ENCODE peak calls at places on chromosomes 5 and 9, in five cellular contexts. O, M, G, H and E are unnamed samples.
A peak's percentile ranks its signal among the peaks of the same experiment; 100 is the strongest.

GRCh38 chr9:112586600-112587155 is 100.1 kb downstream of the KIAA1958 start:
- DNase-seq in O (no peak), M (no peak), G (no peak), H (no peak), E (no peak)

GRCh38 chr5:91072891-91073290 is 310.2 kb downstream of the ARRDC3 start:
- DNase-seq in O (no peak), M (no peak), G (no peak), H (no peak), E (no peak)

GRCh38 chr5:83348281-83348780 is 123.2 kb upstream of the VCAN start:
- DNase-seq in O (no peak), M (no peak), G (peak; percentile 9), H (no peak), E (no peak)

GRCh38 chr5:61498121-61498520 is 166.1 kb downstream of the ZSWIM6 start:
- DNase-seq in O (no peak), M (no peak), G (no peak), H (no peak), E (no peak)

GRCh38 chr5:181163487-181164075 is 16.2 kb downstream of the OR2V2 start:
- DNase-seq in O (no peak), M (no peak), G (no peak), H (no peak), E (no peak)

GRCh38 chr5:18281947-18282557 is 647.8 kb downstream of the TAF11L14 start:
- DNase-seq in O (no peak), M (no peak), G (no peak), H (no peak), E (no peak)

GRCh38 chr9:38359689-38360385 is 32.7 kb upstream of the ALDH1B1 start:
- DNase-seq in O (no peak), M (no peak), G (no peak), H (no peak), E (no peak)

GRCh38 chr9:36625006-36625600 is 52.4 kb downstream of the MELK start:
- DNase-seq in O (no peak), M (no peak), G (no peak), H (peak; percentile 41), E (no peak)

GRCh38 chr9:109447329-109448076 is 50.6 kb downstream of the PTPN3 start:
- DNase-seq in O (no peak), M (no peak), G (no peak), H (no peak), E (no peak)

GRCh38 chr5:1101991-1102713 is 9.7 kb downstream of the SLC12A7 start:
- DNase-seq in O (no peak), M (peak; percentile 79), G (no peak), H (no peak), E (peak; percentile 93)

GRCh38 chr9:136764301-136764891 is at the start of gene LCN15:
- DNase-seq in O (no peak), M (no peak), G (no peak), H (no peak), E (no peak)

GRCh38 chr5:5979761-5980570 is 398.4 kb downstream of the MED10 start:
- DNase-seq in O (no peak), M (no peak), G (no peak), H (no peak), E (no peak)

GRCh38 chr5:162573758-162574157 is 506.2 kb downstream of the GABRG2 start:
- DNase-seq in O (no peak), M (no peak), G (no peak), H (no peak), E (no peak)

DNA sequence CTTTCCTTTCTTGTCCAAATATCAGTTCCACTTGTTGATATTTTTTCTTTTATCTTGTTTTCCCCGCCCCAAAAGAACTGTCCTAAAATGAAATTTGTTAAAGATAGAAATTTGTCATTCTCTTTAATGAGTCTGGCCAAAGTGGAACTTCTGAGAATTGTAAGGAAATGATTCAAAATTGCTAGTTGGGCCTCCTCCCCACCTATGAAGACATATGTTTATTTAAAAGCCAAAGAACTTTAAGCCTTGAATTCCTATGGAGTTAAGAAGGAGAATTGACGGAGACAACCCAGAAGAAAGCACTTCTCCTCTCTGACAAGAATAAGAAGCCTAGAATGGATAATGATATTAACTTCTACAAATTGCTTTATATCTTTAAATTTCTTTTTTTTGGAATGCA is 59.1 kb upstream of the ALDH1A1 start:
- DNase-seq in O (no peak), M (no peak), G (no peak), H (no peak), E (no peak)
- H3K4me3 ChIP-seq in O (no peak overlapping the region), M (no peak overlapping the region), G (no peak overlapping the region), H (no peak overlapping the region), E (no peak overlapping the region)

GRCh38 chr9:100101608-100102007 is 2.6 kb downstream of the INVS start:
- DNase-seq in O (no peak), M (no peak), G (no peak), H (no peak), E (no peak)

GRCh38 chr9:100106616-100107015 is 7.6 kb downstream of the INVS start:
- DNase-seq in O (no peak), M (no peak), G (no peak), H (no peak), E (no peak)

GRCh38 chr9:100100268-100100667 is 1.2 kb downstream of the INVS start:
- DNase-seq in O (no peak), M (no peak), G (no peak), H (no peak), E (no peak)

GRCh38 chr9:100105861-100106260 is 6.8 kb downstream of the INVS start:
- DNase-seq in O (no peak), M (no peak), G (no peak), H (no peak), E (no peak)

GRCh38 chr9:100104314-100104713 is 5.3 kb downstream of the INVS start:
- DNase-seq in O (no peak), M (no peak), G (no peak), H (no peak), E (no peak)
- H3K27ac ChIP-seq in O (no peak overlapping the region), M (no peak overlapping the region), G (no peak overlapping the region), H (no peak overlapping the region), E (no peak overlapping the region)

GRCh38 chr9:122463828-122464632 is 13.7 kb downstream of the OR1J1 start:
- DNase-seq in O (no peak), M (no peak), G (peak; percentile 47), H (no peak), E (peak; percentile 89)
- H3K4me3 ChIP-seq in O (peak overlapping the region; percentile 53), M (peak overlapping the region; percentile 57), G (no peak overlapping the region), H (peak overlapping the region; percentile 37), E (no peak overlapping the region)

GRCh38 chr9:133916159-133916541 is 76.0 kb downstream of the VAV2 start:
- DNase-seq in O (no peak), M (no peak), G (no peak), H (no peak), E (no peak)

GRCh38 chr9:133914483-133915342 is 77.4 kb downstream of the VAV2 start:
- DNase-seq in O (no peak), M (peak; percentile 63), G (no peak), H (no peak), E (no peak)

GRCh38 chr9:133913571-133914369 is 78.4 kb downstream of the VAV2 start:
- DNase-seq in O (no peak), M (no peak), G (no peak), H (no peak), E (no peak)

GRCh38 chr9:133917407-133917806 is 74.7 kb downstream of the VAV2 start:
- DNase-seq in O (no peak), M (no peak), G (no peak), H (no peak), E (no peak)

DNA sequence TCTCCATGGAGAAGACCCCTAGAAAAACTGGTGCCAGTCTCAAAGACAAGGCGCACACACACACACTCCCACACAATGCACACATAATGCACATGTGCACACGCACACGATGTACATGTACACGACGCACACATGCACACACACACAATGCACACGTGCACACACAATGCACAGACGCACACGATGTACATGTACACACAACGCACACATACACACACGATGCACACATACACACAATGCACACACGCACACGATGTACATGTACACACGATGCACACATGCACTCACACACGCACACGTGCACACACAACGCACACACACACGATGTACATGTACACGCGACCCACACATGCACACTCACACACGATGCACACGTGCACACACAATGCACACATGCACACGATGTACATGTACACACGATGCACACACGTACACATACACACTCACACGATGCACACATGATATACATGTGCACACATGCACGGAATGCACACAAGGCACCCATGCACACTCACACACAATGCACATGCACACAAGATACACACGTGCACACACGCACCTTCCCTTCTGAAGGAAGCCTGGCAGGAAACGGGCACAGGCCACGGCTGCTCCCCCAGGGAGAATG is 76.5 kb downstream of the VAV2 start:
- DNase-seq in O (no peak), M (no peak), G (no peak), H (no peak), E (no peak)
- H3K27ac ChIP-seq in O (no peak overlapping the region), M (peak overlapping the region; percentile 67), G (no peak overlapping the region), H (no peak overlapping the region), E (no peak overlapping the region)

GRCh38 chr5:177349762-177350161 is 1.7 kb downstream of the LMAN2 start:
- DNase-seq in O (no peak), M (peak; percentile 2), G (no peak), H (no peak), E (no peak)
- H3K4me3 ChIP-seq in O (no peak overlapping the region), M (no peak overlapping the region), G (no peak overlapping the region), H (peak overlapping the region; percentile 91), E (no peak overlapping the region)

DNA sequence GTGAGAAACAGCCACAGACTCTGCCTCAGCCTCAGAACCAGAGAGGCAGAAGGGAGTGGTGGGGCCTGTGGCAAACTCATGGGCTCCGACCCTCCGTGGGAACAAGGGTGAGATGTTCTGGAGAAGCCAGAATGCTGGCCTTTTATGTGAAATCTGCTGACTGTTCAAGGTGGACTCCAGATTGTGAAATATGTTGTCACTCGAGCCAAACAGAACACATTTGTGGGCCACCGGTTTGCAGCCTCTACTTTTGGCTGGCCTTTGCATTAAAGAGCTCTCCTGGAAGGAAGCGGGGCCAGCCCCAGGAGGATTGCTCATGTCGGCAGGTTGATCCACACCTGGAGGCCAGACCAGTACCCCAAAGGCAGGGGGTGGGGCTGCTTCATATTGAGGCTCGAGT is 62.4 kb downstream of the ERGIC1 start:
- DNase-seq in O (no peak), M (no peak), G (no peak), H (no peak), E (no peak)
- H3K27ac ChIP-seq in O (no peak overlapping the region), M (peak overlapping the region; percentile 42), G (no peak overlapping the region), H (peak overlapping the region; percentile 68), E (no peak overlapping the region)

GRCh38 chr9:110650261-110650660 is 18.3 kb upstream of the MUSK start:
- DNase-seq in O (no peak), M (no peak), G (no peak), H (no peak), E (no peak)
- H3K4me3 ChIP-seq in O (no peak overlapping the region), M (no peak overlapping the region), G (no peak overlapping the region), H (no peak overlapping the region), E (no peak overlapping the region)

DNA sequence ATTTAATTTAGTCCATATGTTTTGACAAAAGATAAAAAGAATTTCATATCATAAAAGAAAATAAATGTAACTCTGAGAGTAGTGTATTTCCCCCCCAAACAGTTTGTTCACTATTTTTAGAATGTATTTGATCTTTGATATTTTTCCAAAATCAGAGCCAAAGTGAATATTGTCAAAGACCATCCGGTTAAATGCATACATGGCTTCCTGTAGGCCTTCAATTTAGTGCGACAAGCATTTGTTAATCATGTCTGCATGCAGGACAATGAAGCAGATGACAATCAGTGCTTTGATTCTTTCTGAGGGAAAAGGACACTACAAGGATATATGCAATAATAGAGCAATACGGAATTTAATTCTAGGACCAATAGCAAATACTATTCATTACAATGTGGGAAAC is 79.8 kb downstream of the ACTBL2 start:
- DNase-seq in O (no peak), M (no peak), G (no peak), H (no peak), E (no peak)
- H3K27ac ChIP-seq in O (no peak overlapping the region), M (no peak overlapping the region), G (no peak overlapping the region), H (no peak overlapping the region), E (no peak overlapping the region)